ENCODE peak calls at places on chromosomes 16 and 17, in six cellular contexts. Y, O, B, L, A and D are unnamed samples.

GRCh38 chr17:7022791-7023571 is at the start of gene BCL6B:
- DNase-seq in Y (no peak), O (no peak), B (no peak), L (peak), A (no peak), D (no peak)

GRCh38 chr16:77172964-77173363 is 18.0 kb upstream of the MON1B start:
- DNase-seq in Y (no peak), O (no peak), B (peak), L (no peak), A (no peak), D (no peak)

GRCh38 chr17:7191069-7191468 is 11.9 kb upstream of the ASGR1 start:
- DNase-seq in Y (no peak), O (no peak), B (no peak), L (no peak), A (no peak), D (no peak)

GRCh38 chr17:65551641-65552040 is 9.8 kb downstream of the AXIN2 start:
- DNase-seq in Y (no peak), O (no peak), B (no peak), L (no peak), A (no peak), D (no peak)

GRCh38 chr16:66093217-66093616 is 273.3 kb upstream of the CDH5 start:
- DNase-seq in Y (no peak), O (no peak), B (no peak), L (no peak), A (no peak), D (no peak)

GRCh38 chr17:21286066-21286770 is 1.7 kb downstream of the MAP2K3 start:
- DNase-seq in Y (peak), O (peak), B (peak), L (peak), A (peak), D (peak)

GRCh38 chr16:19135201-19135838 is 21.6 kb downstream of the ITPRIPL2 start:
- DNase-seq in Y (no peak), O (no peak), B (no peak), L (no peak), A (no peak), D (no peak)

GRCh38 chr16:58733248-58733670 is 857 bp downstream of the GOT2 start:
- DNase-seq in Y (no peak), O (no peak), B (peak), L (no peak), A (no peak), D (no peak)

GRCh38 chr17:80600586-80600985 is 55.9 kb downstream of the RPTOR start:
- DNase-seq in Y (no peak), O (no peak), B (no peak), L (no peak), A (no peak), D (no peak)

GRCh38 chr17:39604911-39605491 is 2.7 kb downstream of the NEUROD2 start:
- DNase-seq in Y (no peak), O (no peak), B (no peak), L (no peak), A (no peak), D (no peak)

GRCh38 chr17:19978206-19978802 is 676 bp upstream of the AKAP10 start:
- DNase-seq in Y (no peak), O (no peak), B (no peak), L (no peak), A (no peak), D (peak)

GRCh38 chr16:27238591-27238990 is 30.0 kb downstream of the NSMCE1 start:
- DNase-seq in Y (no peak), O (no peak), B (no peak), L (no peak), A (no peak), D (no peak)

GRCh38 chr16:14095883-14096551 is 24.9 kb downstream of the MRTFB start:
- DNase-seq in Y (peak), O (no peak), B (no peak), L (no peak), A (no peak), D (no peak)

GRCh38 chr17:70636517-70637133 is 467.3 kb downstream of the KCNJ2 start:
- DNase-seq in Y (peak), O (peak), B (peak), L (no peak), A (no peak), D (no peak)

GRCh38 chr16:29816694-29817441 is 916 bp downstream of the PAGR1 start:
- DNase-seq in Y (no peak), O (peak), B (peak), L (no peak), A (peak), D (no peak)

GRCh38 chr17:2563543-2563942 is 29.9 kb upstream of the PAFAH1B1 start:
- DNase-seq in Y (no peak), O (no peak), B (no peak), L (no peak), A (no peak), D (no peak)

GRCh38 chr16:51184702-51185433 is 33.8 kb upstream of the SALL1 start:
- DNase-seq in Y (no peak), O (no peak), B (no peak), L (no peak), A (no peak), D (no peak)

GRCh38 chr17:77458202-77459017 is 317.6 kb downstream of the SEC14L1 start:
- DNase-seq in Y (no peak), O (peak), B (no peak), L (no peak), A (peak), D (no peak)

GRCh38 chr17:37796081-37796480 is 51.2 kb upstream of the HNF1B start:
- DNase-seq in Y (no peak), O (no peak), B (no peak), L (no peak), A (no peak), D (no peak)

GRCh38 chr17:38322897-38323296 is 20.9 kb downstream of the GPR179 start:
- DNase-seq in Y (no peak), O (no peak), B (no peak), L (no peak), A (no peak), D (no peak)

GRCh38 chr17:10316986-10317834 is 55.6 kb downstream of the MYH13 start:
- DNase-seq in Y (peak), O (peak), B (peak), L (peak), A (peak), D (no peak)

GRCh38 chr17:910503-911194 is 68.9 kb downstream of the NXN start:
- DNase-seq in Y (no peak), O (no peak), B (no peak), L (no peak), A (no peak), D (no peak)

GRCh38 chr16:26129997-26130396 is 438.2 kb downstream of the HS3ST4 start:
- DNase-seq in Y (no peak), O (no peak), B (no peak), L (no peak), A (no peak), D (no peak)

GRCh38 chr16:27387724-27388123 is 14.2 kb upstream of the IL21R start:
- DNase-seq in Y (no peak), O (no peak), B (no peak), L (no peak), A (no peak), D (no peak)

GRCh38 chr17:62860962-62861873 is 53.1 kb upstream of the MARCHF10 start:
- DNase-seq in Y (no peak), O (peak), B (peak), L (no peak), A (no peak), D (no peak)

DNA sequence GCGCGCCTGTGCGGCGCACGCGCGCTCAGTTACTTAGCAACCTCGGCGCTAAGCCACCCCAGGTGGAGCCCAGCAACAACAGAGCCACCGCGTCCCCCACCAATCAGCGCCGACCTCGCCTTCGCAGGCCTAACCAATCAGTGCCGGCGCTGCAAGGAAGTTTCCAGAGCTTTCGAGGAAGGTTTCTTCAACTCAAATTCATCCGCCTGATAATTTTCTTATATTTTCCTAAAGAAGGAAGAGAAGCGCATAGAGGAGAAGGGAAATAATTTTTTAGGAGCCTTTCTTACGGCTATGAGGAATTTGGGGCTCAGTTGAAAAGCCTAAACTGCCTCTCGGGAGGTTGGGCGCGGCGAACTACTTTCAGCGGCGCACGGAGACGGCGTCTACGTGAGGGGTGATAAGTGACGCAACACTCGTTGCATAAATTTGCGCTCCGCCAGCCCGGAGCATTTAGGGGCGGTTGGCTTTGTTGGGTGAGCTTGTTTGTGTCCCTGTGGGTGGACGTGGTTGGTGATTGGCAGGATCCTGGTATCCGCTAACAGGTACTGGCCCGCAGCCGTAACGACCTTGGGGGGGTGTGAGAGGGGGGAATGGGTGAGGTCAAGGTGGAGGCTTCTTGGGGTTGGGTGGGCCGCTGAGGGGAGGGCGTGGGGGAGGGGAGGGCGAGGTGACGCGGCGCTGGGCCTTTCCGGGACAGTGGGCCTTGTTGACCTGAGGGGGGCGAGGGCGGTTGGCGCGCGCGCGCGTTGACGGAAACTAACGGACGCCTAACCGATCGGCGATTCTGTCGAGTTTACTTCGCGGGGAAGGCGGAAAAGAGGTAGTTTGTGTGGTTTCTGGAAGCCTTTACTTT is at the start of gene UBB:
- DNase-seq in Y (peak), O (peak), B (peak), L (peak), A (peak), D (peak)
- TF ChIP-seq CTCF in Y (no peak), O (no peak), B (no peak), L (no peak), A (no peak), D (no peak)

DNA sequence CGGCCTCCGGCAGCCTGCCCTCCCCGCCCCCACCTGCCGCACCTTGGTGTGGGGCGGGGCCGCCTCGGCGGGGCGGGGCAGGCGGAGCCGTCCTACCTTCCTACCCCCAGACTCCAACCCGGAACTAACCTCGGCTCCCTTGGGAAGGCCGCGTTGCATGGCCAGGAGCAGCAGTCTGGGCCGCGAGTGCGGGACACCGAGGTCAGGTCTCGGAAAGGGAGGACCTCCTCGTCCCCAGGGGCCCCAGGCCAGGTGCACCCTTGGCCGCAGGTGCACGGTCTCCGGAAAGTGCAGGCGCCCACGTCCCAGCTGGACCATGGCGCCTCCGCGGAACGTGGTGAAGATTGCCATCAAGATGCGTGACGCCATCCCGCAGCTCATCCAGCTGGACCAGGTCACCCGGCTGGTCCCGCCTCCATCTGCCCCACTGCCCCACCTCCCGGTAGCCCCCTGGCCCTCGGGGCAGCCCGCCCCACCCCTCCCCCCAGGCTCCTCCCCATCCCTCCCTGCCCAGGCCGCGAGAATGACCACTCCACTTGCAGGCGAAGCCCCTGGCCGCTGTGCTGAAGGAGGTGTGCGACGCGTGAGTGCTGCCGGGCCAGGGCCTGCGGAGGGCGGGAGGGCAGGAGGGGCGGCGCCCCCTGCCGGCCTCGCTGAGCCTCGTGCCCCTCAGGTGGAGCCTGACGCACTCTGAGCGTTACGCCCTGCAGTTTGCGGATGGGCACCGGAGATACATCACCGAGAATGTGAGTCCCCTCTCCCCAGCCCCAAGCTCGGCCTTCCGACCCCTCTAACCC is at the start of gene ELMO3:
- DNase-seq in Y (no peak), O (peak), B (no peak), L (no peak), A (peak), D (no peak)
- TF ChIP-seq CTCF in Y (no peak), O (peak), B (peak), L (no peak), A (peak), D (peak)

DNA sequence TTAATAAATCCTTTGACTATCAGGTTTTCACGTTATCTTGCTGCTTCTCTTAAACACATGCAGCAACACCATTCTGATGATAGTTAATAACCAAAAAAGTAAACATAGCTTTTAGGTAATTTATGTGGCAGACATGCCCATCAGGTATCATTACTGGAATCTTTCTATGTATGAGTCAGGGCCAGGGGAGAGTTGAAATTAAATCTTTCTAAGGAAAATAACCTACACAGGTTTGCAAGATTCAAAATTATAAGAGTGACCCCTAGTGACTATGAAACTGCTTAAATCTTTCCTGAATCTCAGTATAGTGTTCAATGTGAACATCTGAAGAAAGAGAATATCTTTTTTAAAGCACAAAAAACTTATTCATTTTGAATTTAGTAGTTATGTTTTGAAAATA is 666.6 kb downstream of the CDH11 start:
- DNase-seq in Y (no peak), O (no peak), B (peak), L (no peak), A (no peak), D (no peak)
- TF ChIP-seq CTCF in Y (no peak), O (peak), B (peak), L (no peak), A (no peak), D (no peak)

GRCh38 chr17:76367647-76368046 is 13.9 kb upstream of the PRPSAP1 start:
- DNase-seq in Y (no peak), O (no peak), B (no peak), L (no peak), A (peak), D (no peak)

GRCh38 chr17:76366247-76366646 is 12.5 kb upstream of the PRPSAP1 start:
- DNase-seq in Y (no peak), O (no peak), B (no peak), L (no peak), A (peak), D (no peak)

GRCh38 chr17:76368545-76368944 is 14.8 kb upstream of the PRPSAP1 start:
- DNase-seq in Y (no peak), O (no peak), B (no peak), L (no peak), A (peak), D (no peak)

GRCh38 chr17:76363107-76363801 is 9.5 kb upstream of the PRPSAP1 start:
- DNase-seq in Y (no peak), O (no peak), B (no peak), L (no peak), A (peak), D (no peak)

GRCh38 chr17:76365256-76365903 is 11.7 kb upstream of the PRPSAP1 start:
- DNase-seq in Y (peak), O (no peak), B (peak), L (no peak), A (peak), D (no peak)
- TF ChIP-seq CTCF in Y (peak), O (peak), B (peak), L (no peak), A (no peak), D (peak)

GRCh38 chr17:18257747-18258355 is 687 bp downstream of the FLII start:
- DNase-seq in Y (no peak), O (peak), B (peak), L (peak), A (peak), D (peak)
- TF ChIP-seq CTCF in Y (no peak), O (peak), B (no peak), L (no peak), A (no peak), D (no peak)

DNA sequence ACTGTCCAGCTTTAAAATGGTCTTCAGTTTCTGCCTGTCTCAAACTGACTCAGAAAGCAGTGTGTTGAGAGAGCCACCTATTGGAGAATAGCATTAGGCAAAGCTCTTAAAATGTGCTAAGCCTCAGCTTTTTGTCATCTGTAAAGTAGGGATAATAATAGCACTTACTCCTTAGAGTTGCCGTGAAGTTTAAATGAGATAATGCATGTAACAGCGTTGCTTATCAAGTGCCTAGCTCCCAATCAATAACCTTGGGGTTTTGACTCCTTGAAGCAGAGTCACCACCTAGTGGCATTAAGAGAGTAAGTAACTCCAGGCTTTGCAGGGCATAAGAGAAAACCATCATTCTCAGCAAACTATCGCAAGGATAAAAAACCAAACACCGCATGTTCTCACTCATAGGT is 163.3 kb downstream of the HS3ST2 start:
- DNase-seq in Y (peak), O (peak), B (no peak), L (no peak), A (no peak), D (no peak)
- TF ChIP-seq CTCF in Y (peak), O (no peak), B (peak), L (no peak), A (peak), D (no peak)

GRCh38 chr16:12084436-12084835 is 107.9 kb downstream of the SNX29 start:
- DNase-seq in Y (no peak), O (no peak), B (no peak), L (no peak), A (no peak), D (no peak)

GRCh38 chr16:12086861-12087260 is 110.3 kb downstream of the SNX29 start:
- DNase-seq in Y (no peak), O (no peak), B (no peak), L (no peak), A (no peak), D (no peak)

GRCh38 chr16:12090162-12090552 is 113.6 kb downstream of the SNX29 start:
- DNase-seq in Y (no peak), O (no peak), B (no peak), L (no peak), A (no peak), D (no peak)

GRCh38 chr16:12089492-12090161 is 113.1 kb downstream of the SNX29 start:
- DNase-seq in Y (peak), O (peak), B (peak), L (no peak), A (peak), D (peak)

GRCh38 chr16:12087901-12088364 is 111.4 kb downstream of the SNX29 start:
- DNase-seq in Y (no peak), O (no peak), B (no peak), L (no peak), A (no peak), D (no peak)
- TF ChIP-seq CTCF in Y (no peak), O (no peak), B (no peak), L (no peak), A (no peak), D (no peak)